ENCODE peak calls at places on chromosomes 5 and 9, in eight cellular contexts. One of them, this sample, is unnamed.

GRCh38 chr9:77556396-77556795 is 91.7 kb downstream of the GNA14 start:
- DNase-seq in gastrocnemius medialis: no peak
- DNase-seq in MM.1S: no peak
- DNase-seq in PC-3: no peak
- DNase-seq in GM12878: no peak
- DNase-seq in A549: no peak
- DNase-seq in CD8-positive, alpha-beta T cell: no peak
- DNase-seq in AG04450: no peak
- DNase-seq in this sample: no peak

GRCh38 chr9:116002181-116002580 is 151.4 kb upstream of the PAPPA start:
- DNase-seq in GM12878: no peak
- DNase-seq in AG04450: no peak
- DNase-seq in MM.1S: no peak
- DNase-seq in PC-3: no peak
- DNase-seq in gastrocnemius medialis: no peak
- DNase-seq in CD8-positive, alpha-beta T cell: no peak
- DNase-seq in A549: no peak
- DNase-seq in this sample: no peak

GRCh38 chr9:128254855-128255759 is 20.7 kb downstream of the GOLGA2 start:
- DNase-seq in A549: peak
- DNase-seq in PC-3: peak
- DNase-seq in AG04450: no peak
- DNase-seq in CD8-positive, alpha-beta T cell: peak
- DNase-seq in MM.1S: peak
- DNase-seq in GM12878: no peak
- DNase-seq in gastrocnemius medialis: peak
- DNase-seq in this sample: peak

GRCh38 chr5:1048861-1049838 is 40.5 kb downstream of the NKD2 start:
- DNase-seq in GM12878: no peak
- DNase-seq in PC-3: no peak
- DNase-seq in gastrocnemius medialis: no peak
- DNase-seq in AG04450: no peak
- DNase-seq in MM.1S: no peak
- DNase-seq in A549: no peak
- DNase-seq in CD8-positive, alpha-beta T cell: no peak
- DNase-seq in this sample: no peak

GRCh38 chr9:121938621-121939020 is 154.5 kb downstream of the TTLL11 start:
- DNase-seq in AG04450: no peak
- DNase-seq in GM12878: no peak
- DNase-seq in PC-3: no peak
- DNase-seq in MM.1S: no peak
- DNase-seq in A549: no peak
- DNase-seq in CD8-positive, alpha-beta T cell: no peak
- DNase-seq in gastrocnemius medialis: no peak
- DNase-seq in this sample: no peak

GRCh38 chr9:70902171-70902570 is 219.2 kb downstream of the TRPM3 start:
- DNase-seq in gastrocnemius medialis: no peak
- DNase-seq in PC-3: no peak
- DNase-seq in CD8-positive, alpha-beta T cell: no peak
- DNase-seq in AG04450: no peak
- DNase-seq in A549: no peak
- DNase-seq in MM.1S: no peak
- DNase-seq in GM12878: no peak
- DNase-seq in this sample: no peak

GRCh38 chr9:104831681-104832080 is 67.8 kb downstream of the NIPSNAP3B start:
- DNase-seq in GM12878: no peak
- DNase-seq in A549: no peak
- DNase-seq in CD8-positive, alpha-beta T cell: no peak
- DNase-seq in MM.1S: no peak
- DNase-seq in PC-3: peak
- DNase-seq in AG04450: no peak
- DNase-seq in gastrocnemius medialis: no peak
- DNase-seq in this sample: no peak

GRCh38 chr5:147290261-147290660 is 55.4 kb downstream of the STK32A start:
- DNase-seq in PC-3: no peak
- DNase-seq in MM.1S: no peak
- DNase-seq in GM12878: no peak
- DNase-seq in gastrocnemius medialis: no peak
- DNase-seq in A549: no peak
- DNase-seq in AG04450: no peak
- DNase-seq in CD8-positive, alpha-beta T cell: no peak
- DNase-seq in this sample: no peak

GRCh38 chr5:10036136-10036535 is 213.6 kb downstream of the ATPSCKMT start:
- DNase-seq in AG04450: no peak
- DNase-seq in PC-3: peak
- DNase-seq in A549: no peak
- DNase-seq in GM12878: no peak
- DNase-seq in gastrocnemius medialis: no peak
- DNase-seq in CD8-positive, alpha-beta T cell: no peak
- DNase-seq in MM.1S: no peak
- DNase-seq in this sample: no peak

GRCh38 chr9:85130260-85130659 is 460.7 kb downstream of the NTRK2 start:
- DNase-seq in CD8-positive, alpha-beta T cell: no peak
- DNase-seq in MM.1S: no peak
- DNase-seq in PC-3: no peak
- DNase-seq in gastrocnemius medialis: no peak
- DNase-seq in GM12878: no peak
- DNase-seq in AG04450: no peak
- DNase-seq in A549: no peak
- DNase-seq in this sample: no peak

GRCh38 chr5:64838803-64839202 is 70.1 kb downstream of the CWC27 start:
- DNase-seq in CD8-positive, alpha-beta T cell: no peak
- DNase-seq in AG04450: no peak
- DNase-seq in PC-3: peak
- DNase-seq in gastrocnemius medialis: no peak
- DNase-seq in MM.1S: no peak
- DNase-seq in GM12878: no peak
- DNase-seq in A549: no peak
- DNase-seq in this sample: no peak

GRCh38 chr9:83622814-83623633 is at the start of gene IDNK:
- DNase-seq in GM12878: no peak
- DNase-seq in PC-3: peak
- DNase-seq in AG04450: no peak
- DNase-seq in A549: peak
- DNase-seq in CD8-positive, alpha-beta T cell: peak
- DNase-seq in gastrocnemius medialis: peak
- DNase-seq in MM.1S: peak
- DNase-seq in this sample: peak

GRCh38 chr9:127098916-127099315 is 23.5 kb downstream of the ANGPTL2 start:
- DNase-seq in AG04450: no peak
- DNase-seq in gastrocnemius medialis: no peak
- DNase-seq in PC-3: no peak
- DNase-seq in MM.1S: no peak
- DNase-seq in GM12878: no peak
- DNase-seq in A549: no peak
- DNase-seq in CD8-positive, alpha-beta T cell: no peak
- DNase-seq in this sample: no peak

GRCh38 chr5:156253130-156253529 is 73.8 kb upstream of the SGCD start:
- DNase-seq in gastrocnemius medialis: no peak
- DNase-seq in A549: no peak
- DNase-seq in PC-3: no peak
- DNase-seq in CD8-positive, alpha-beta T cell: no peak
- DNase-seq in AG04450: no peak
- DNase-seq in GM12878: no peak
- DNase-seq in MM.1S: no peak
- DNase-seq in this sample: no peak

GRCh38 chr5:145228564-145228963 is 606.6 kb downstream of the PRELID2 start:
- DNase-seq in gastrocnemius medialis: no peak
- DNase-seq in CD8-positive, alpha-beta T cell: no peak
- DNase-seq in A549: no peak
- DNase-seq in AG04450: no peak
- DNase-seq in PC-3: no peak
- DNase-seq in MM.1S: no peak
- DNase-seq in GM12878: no peak
- DNase-seq in this sample: no peak

GRCh38 chr5:113047733-113048652 is 71.4 kb downstream of the DCP2 start:
- DNase-seq in MM.1S: peak
- DNase-seq in gastrocnemius medialis: no peak
- DNase-seq in PC-3: no peak
- DNase-seq in AG04450: no peak
- DNase-seq in GM12878: peak
- DNase-seq in A549: no peak
- DNase-seq in CD8-positive, alpha-beta T cell: no peak
- DNase-seq in this sample: no peak

GRCh38 chr5:141851195-141851874 is 26.9 kb downstream of the PCDH1 start:
- DNase-seq in GM12878: no peak
- DNase-seq in gastrocnemius medialis: no peak
- DNase-seq in PC-3: no peak
- DNase-seq in A549: no peak
- DNase-seq in AG04450: no peak
- DNase-seq in CD8-positive, alpha-beta T cell: no peak
- DNase-seq in MM.1S: no peak
- DNase-seq in this sample: no peak

GRCh38 chr9:135662758-135663450 is at the start of gene LCN9:
- DNase-seq in AG04450: no peak
- DNase-seq in A549: no peak
- DNase-seq in GM12878: no peak
- DNase-seq in PC-3: no peak
- DNase-seq in gastrocnemius medialis: no peak
- DNase-seq in CD8-positive, alpha-beta T cell: no peak
- DNase-seq in MM.1S: no peak
- DNase-seq in this sample: no peak

GRCh38 chr5:56026863-56027300 is 32.1 kb upstream of the IL6ST start:
- DNase-seq in AG04450: peak
- DNase-seq in A549: peak
- DNase-seq in MM.1S: no peak
- DNase-seq in PC-3: peak
- DNase-seq in GM12878: peak
- DNase-seq in gastrocnemius medialis: no peak
- DNase-seq in CD8-positive, alpha-beta T cell: no peak
- DNase-seq in this sample: no peak

GRCh38 chr5:35963381-35963843 is 25.0 kb upstream of the CAPSL start:
- DNase-seq in A549: no peak
- DNase-seq in AG04450: no peak
- DNase-seq in gastrocnemius medialis: no peak
- DNase-seq in CD8-positive, alpha-beta T cell: no peak
- DNase-seq in GM12878: no peak
- DNase-seq in PC-3: peak
- DNase-seq in MM.1S: peak
- DNase-seq in this sample: no peak

GRCh38 chr5:17365326-17365725 is 132.7 kb upstream of the TAF11L2 start:
- DNase-seq in PC-3: no peak
- DNase-seq in A549: no peak
- DNase-seq in GM12878: no peak
- DNase-seq in MM.1S: no peak
- DNase-seq in CD8-positive, alpha-beta T cell: no peak
- DNase-seq in gastrocnemius medialis: no peak
- DNase-seq in AG04450: no peak
- DNase-seq in this sample: no peak

DNA sequence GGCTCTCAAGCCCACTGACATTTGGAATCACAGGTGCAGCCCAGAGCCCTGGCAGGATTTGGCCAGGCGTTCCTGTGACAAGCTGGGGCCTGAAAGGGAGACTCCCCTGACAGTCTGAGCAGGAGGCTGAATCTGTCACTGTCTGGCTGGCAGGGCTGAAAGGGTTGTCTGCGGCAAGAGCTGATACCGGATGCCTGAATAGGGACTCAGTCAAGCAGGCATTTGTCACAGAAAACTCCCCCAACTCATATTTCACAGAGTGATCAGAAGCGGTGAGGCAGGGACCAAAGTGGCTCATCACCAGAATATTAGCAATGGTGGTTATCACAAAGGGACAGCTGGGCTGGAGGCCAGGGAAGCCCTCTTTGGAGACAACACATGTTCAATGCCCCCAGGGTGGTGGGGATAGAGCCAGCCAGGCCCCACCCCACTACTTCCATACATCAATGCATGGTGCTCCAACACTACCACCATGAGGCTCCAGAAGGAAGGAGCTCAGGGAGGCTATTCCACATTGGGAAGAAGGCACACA is 295.5 kb downstream of the DTWD2 start:
- DNase-seq in PC-3: no peak
- DNase-seq in CD8-positive, alpha-beta T cell: no peak
- DNase-seq in gastrocnemius medialis: no peak
- DNase-seq in MM.1S: no peak
- DNase-seq in AG04450: no peak
- DNase-seq in A549: no peak
- DNase-seq in GM12878: no peak
- DNase-seq in this sample: no peak
- H3K4me3 ChIP-seq in PC-3: no peak
- H3K4me3 ChIP-seq in CD8-positive, alpha-beta T cell: no peak
- H3K4me3 ChIP-seq in gastrocnemius medialis: no peak
- H3K4me3 ChIP-seq in MM.1S: no peak
- H3K4me3 ChIP-seq in AG04450: no peak
- H3K4me3 ChIP-seq in A549: no peak
- H3K4me3 ChIP-seq in GM12878: no peak
- H3K4me3 ChIP-seq in this sample: no peak

GRCh38 chr5:65970481-65971367 is 44.3 kb downstream of the ERBIN start:
- DNase-seq in PC-3: no peak
- DNase-seq in gastrocnemius medialis: peak
- DNase-seq in A549: no peak
- DNase-seq in CD8-positive, alpha-beta T cell: no peak
- DNase-seq in MM.1S: peak
- DNase-seq in GM12878: no peak
- DNase-seq in AG04450: no peak
- DNase-seq in this sample: no peak
- H3K27ac ChIP-seq in PC-3: no peak
- H3K27ac ChIP-seq in gastrocnemius medialis: peak
- H3K27ac ChIP-seq in A549: peak
- H3K27ac ChIP-seq in CD8-positive, alpha-beta T cell: no peak
- H3K27ac ChIP-seq in MM.1S: peak
- H3K27ac ChIP-seq in GM12878: peak
- H3K27ac ChIP-seq in AG04450: no peak
- H3K27ac ChIP-seq in this sample: no peak

DNA sequence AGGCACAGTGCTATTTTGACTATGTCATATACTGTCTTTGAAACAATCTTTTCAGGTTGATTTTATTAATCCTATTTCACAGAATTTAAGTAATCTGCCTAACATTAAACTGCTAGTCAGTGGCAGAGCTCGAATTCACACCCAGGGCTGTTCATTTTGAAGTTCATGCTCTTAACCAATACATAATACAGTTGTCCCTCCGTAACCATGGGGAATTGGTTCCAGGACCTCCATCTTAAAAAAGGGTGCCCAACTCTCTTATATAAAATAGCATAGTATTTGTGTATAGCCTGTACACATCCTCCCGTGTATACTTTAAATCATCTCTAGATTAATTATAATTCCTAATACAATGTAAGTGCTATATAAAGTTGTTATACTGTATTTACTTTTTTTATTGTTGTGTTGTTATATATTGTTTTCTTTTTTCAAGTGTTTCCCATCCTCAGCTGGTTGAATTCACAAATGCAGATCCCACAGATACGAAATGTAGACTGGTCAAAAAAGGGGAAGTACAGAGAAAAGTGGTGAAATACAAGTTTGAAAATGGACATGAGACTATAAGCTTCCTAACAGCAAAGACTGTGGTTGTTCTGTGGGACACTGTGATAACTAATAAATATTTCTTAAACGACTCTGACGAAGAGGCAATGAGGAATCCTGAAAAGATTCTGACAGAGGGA is 18.3 kb downstream of the RFX3 start:
- DNase-seq in AG04450: no peak
- DNase-seq in GM12878: no peak
- DNase-seq in PC-3: no peak
- DNase-seq in A549: no peak
- DNase-seq in gastrocnemius medialis: no peak
- DNase-seq in CD8-positive, alpha-beta T cell: no peak
- DNase-seq in MM.1S: no peak
- DNase-seq in this sample: no peak
- H3K4me3 ChIP-seq in AG04450: no peak
- H3K4me3 ChIP-seq in GM12878: peak
- H3K4me3 ChIP-seq in PC-3: no peak
- H3K4me3 ChIP-seq in A549: peak
- H3K4me3 ChIP-seq in gastrocnemius medialis: peak
- H3K4me3 ChIP-seq in CD8-positive, alpha-beta T cell: no peak
- H3K4me3 ChIP-seq in MM.1S: no peak
- H3K4me3 ChIP-seq in this sample: no peak

GRCh38 chr5:74199436-74200210 is 440.9 kb downstream of the ENC1 start:
- DNase-seq in gastrocnemius medialis: no peak
- DNase-seq in PC-3: peak
- DNase-seq in MM.1S: no peak
- DNase-seq in A549: no peak
- DNase-seq in CD8-positive, alpha-beta T cell: no peak
- DNase-seq in GM12878: no peak
- DNase-seq in AG04450: no peak
- DNase-seq in this sample: no peak
- H3K27ac ChIP-seq in gastrocnemius medialis: no peak
- H3K27ac ChIP-seq in PC-3: no peak
- H3K27ac ChIP-seq in MM.1S: no peak
- H3K27ac ChIP-seq in A549: peak
- H3K27ac ChIP-seq in CD8-positive, alpha-beta T cell: no peak
- H3K27ac ChIP-seq in GM12878: no peak
- H3K27ac ChIP-seq in AG04450: peak
- H3K27ac ChIP-seq in this sample: no peak

This sample was measured in CD4-positive, alpha-beta memory T cell.